ENCODE peak calls at places on chromosomes 16 and 17, in six cellular contexts. S, M, P, R, E and O are unnamed samples.

GRCh38 chr17:61196302-61196704 is 203.3 kb upstream of the TBX2 start:
- DNase-seq in S (no peak), P (no peak), E (no peak), M (peak; percentile 8), R (no peak), O (peak; percentile 45)

GRCh38 chr16:88378836-88379693 is 3.7 kb upstream of the ZNF469 start:
- DNase-seq in P (peak; percentile 24), M (peak; percentile 4), E (peak; percentile 31), S (no peak), R (no peak), O (no peak)

GRCh38 chr17:49469831-49470568 is 25.1 kb upstream of the NGFR start:
- DNase-seq in R (no peak), S (no peak), P (no peak), M (peak; percentile 25), E (no peak), O (no peak)

GRCh38 chr16:85616608-85617311 is 3.6 kb downstream of the GSE1 start:
- DNase-seq in R (peak; percentile 58), M (no peak), S (no peak), E (peak; percentile 83), P (no peak), O (no peak)

GRCh38 chr17:68821860-68822693 is 133.1 kb downstream of the ABCA8 start:
- DNase-seq in R (no peak), S (no peak), P (no peak), M (no peak), E (no peak), O (peak; percentile 92)

GRCh38 chr16:85607331-85607765 is 5.8 kb upstream of the GSE1 start:
- DNase-seq in R (no peak), P (peak; percentile 61), S (no peak), M (peak; percentile 57), E (no peak), O (no peak)

GRCh38 chr16:11964761-11965539 is at the start of gene TNFRSF17:
- DNase-seq in S (no peak), M (no peak), E (no peak), R (no peak), P (no peak), O (no peak)

GRCh38 chr17:7555320-7555948 is 3.1 kb upstream of the TNFSF13 start:
- DNase-seq in P (no peak), R (no peak), S (no peak), M (no peak), E (no peak), O (no peak)

GRCh38 chr16:82776466-82777146 is 149.8 kb downstream of the CDH13 start:
- DNase-seq in P (no peak), E (no peak), S (no peak), R (no peak), M (no peak), O (no peak)

GRCh38 chr17:74780443-74781238 is 4.5 kb upstream of the NAT9 start:
- DNase-seq in R (no peak), M (peak; percentile 61), S (no peak), E (no peak), P (no peak), O (no peak)

GRCh38 chr16:57852189-57852588 is 49.9 kb upstream of the KIFC3 start:
- DNase-seq in R (no peak), P (no peak), S (no peak), E (no peak), M (no peak), O (no peak)

GRCh38 chr16:1102921-1103648 is 7.0 kb upstream of the C1QTNF8 start:
- DNase-seq in E (no peak), P (peak; percentile 78), M (peak; percentile 75), S (no peak), R (peak; percentile 50), O (no peak)

GRCh38 chr17:73043686-73044581 is 48.6 kb downstream of the SLC39A11 start:
- DNase-seq in E (no peak), R (no peak), M (peak; percentile 24), P (no peak), S (no peak), O (no peak)

GRCh38 chr17:7258731-7259554 is 3.3 kb downstream of the CLDN7 start:
- DNase-seq in S (no peak), E (peak; percentile 60), P (no peak), R (no peak), M (no peak), O (no peak)

GRCh38 chr17:47862621-47863440 is 11.9 kb upstream of the SP6 start:
- DNase-seq in S (no peak), P (no peak), R (no peak), M (no peak), E (no peak), O (peak; percentile 26)

GRCh38 chr17:19531780-19532501 is 1.7 kb upstream of the SLC47A1 start:
- DNase-seq in R (no peak), M (no peak), P (no peak), S (no peak), E (no peak), O (no peak)

GRCh38 chr16:70781800-70782199 is 19.2 kb downstream of the VAC14 start:
- DNase-seq in E (peak; percentile 42), M (no peak), P (no peak), S (no peak), R (no peak), O (no peak)

GRCh38 chr16:15986261-15986660 is 36.8 kb downstream of the ABCC1 start:
- DNase-seq in S (no peak), P (no peak), R (no peak), E (no peak), M (no peak), O (no peak)

GRCh38 chr17:69492410-69493071 is 78.0 kb downstream of the MAP2K6 start:
- DNase-seq in S (no peak), M (no peak), P (no peak), R (no peak), E (no peak), O (peak; percentile 88)

GRCh38 chr17:67725232-67726206 is 7.8 kb downstream of the NOL11 start:
- DNase-seq in E (no peak), P (no peak), S (no peak), R (no peak), M (no peak), O (no peak)

GRCh38 chr16:88566158-88566557 is 4.0 kb upstream of the ZC3H18 start:
- DNase-seq in S (no peak), E (no peak), M (no peak), P (no peak), R (no peak), O (peak; percentile 31)

GRCh38 chr16:85539084-85539483 is 74.0 kb upstream of the GSE1 start:
- DNase-seq in S (no peak), E (no peak), M (no peak), R (no peak), P (no peak), O (no peak)

GRCh38 chr16:69014811-69015210 is 90.6 kb upstream of the HAS3 start:
- DNase-seq in E (no peak), P (no peak), M (no peak), S (no peak), R (no peak), O (no peak)

DNA sequence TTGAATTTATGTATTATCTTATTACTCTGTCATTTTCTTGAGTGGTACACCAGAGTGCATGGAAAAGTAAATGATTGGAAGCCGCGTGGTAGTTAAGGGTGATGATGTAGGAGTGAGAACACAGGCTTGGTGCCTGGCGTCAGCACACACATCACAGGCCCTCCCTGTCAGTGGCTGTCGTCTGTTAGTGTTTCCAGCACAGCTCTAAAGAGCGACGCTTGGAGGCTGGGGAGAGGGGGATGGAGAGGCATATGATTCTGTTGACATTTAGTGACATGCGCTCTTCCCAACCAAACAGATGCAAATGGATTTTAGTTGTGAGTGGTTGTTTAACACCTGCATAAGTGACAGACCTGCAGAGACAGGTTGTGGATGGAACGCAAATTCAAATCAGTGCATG is 222.2 kb downstream of the WWOX start:
- DNase-seq in E (no peak), S (no peak), P (no peak), M (no peak), R (no peak), O (no peak)
- H3K4me3 ChIP-seq in E (no peak overlapping the region), S (no peak overlapping the region), P (no peak overlapping the region), M (no peak overlapping the region), R (no peak overlapping the region), O (no peak overlapping the region)

GRCh38 chr17:34151081-34151480 is 104.0 kb upstream of the CCL2 start:
- DNase-seq in R (no peak), M (no peak), E (no peak), P (no peak), S (no peak), O (no peak)

DNA sequence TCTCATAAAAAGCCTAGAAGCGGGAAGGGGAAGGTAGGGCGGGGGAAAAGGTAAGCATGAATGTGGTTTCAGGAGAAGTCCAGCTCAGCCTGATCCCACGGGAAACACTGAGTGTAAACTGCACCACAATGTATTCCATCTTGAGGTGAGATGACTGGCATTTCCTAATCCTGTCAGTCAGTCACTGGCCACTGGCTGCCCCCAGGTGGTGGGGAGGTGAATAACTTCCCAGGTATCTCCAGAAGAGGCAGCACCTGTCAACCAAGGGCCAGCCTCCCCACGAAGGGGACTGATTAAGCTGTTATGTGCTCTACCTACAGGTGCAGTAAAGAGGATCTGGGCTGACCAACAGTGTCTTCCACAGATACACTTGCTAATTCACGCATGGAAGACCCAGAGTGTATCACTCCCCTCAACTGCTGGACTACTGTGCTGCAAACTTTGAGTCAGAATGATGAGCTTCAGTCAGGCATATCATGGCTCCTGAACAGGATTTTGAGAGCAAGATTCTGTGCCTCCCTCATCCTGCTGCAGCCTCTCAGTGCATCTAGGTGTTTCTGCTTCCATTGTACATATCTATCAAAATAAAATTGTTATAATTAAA is 108.5 kb upstream of the CCL2 start:
- DNase-seq in P (no peak), R (peak; percentile 25), S (peak; percentile 41), E (peak; percentile 89), M (peak; percentile 76), O (no peak)
- TF ChIP-seq CTCF in P (peak; percentile 51), R (peak; percentile 56), S (no peak), E (peak; percentile 63), M (peak; percentile 87), O (peak; percentile 46)

DNA sequence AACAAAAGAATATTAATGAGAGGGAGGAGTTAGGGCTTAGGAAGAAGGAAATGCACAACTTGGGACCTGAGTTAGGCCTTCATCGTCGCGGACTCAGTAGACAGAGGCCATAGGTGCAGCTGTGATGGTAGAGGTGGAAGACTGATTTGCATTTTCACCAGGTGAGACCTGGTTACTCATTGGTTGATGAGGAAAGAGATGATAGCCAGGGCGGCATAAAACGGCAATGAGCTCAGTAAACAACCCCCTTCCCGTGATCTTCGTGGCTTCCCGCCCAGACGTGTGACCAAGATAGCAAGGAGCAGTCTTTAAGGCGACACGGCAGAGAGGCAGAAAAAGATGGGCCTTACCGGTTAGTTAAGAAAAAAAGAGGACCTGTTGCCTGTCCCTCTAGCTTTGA is at the start of gene TMC5:
- DNase-seq in E (no peak), P (no peak), S (no peak), M (no peak), R (no peak), O (no peak)
- H3K4me3 ChIP-seq in E (no peak within 1 kb of the TSS), P (no peak within 1 kb of the TSS), S (no peak within 1 kb of the TSS), M (no peak within 1 kb of the TSS), R (no peak within 1 kb of the TSS), O (no peak within 1 kb of the TSS)

DNA sequence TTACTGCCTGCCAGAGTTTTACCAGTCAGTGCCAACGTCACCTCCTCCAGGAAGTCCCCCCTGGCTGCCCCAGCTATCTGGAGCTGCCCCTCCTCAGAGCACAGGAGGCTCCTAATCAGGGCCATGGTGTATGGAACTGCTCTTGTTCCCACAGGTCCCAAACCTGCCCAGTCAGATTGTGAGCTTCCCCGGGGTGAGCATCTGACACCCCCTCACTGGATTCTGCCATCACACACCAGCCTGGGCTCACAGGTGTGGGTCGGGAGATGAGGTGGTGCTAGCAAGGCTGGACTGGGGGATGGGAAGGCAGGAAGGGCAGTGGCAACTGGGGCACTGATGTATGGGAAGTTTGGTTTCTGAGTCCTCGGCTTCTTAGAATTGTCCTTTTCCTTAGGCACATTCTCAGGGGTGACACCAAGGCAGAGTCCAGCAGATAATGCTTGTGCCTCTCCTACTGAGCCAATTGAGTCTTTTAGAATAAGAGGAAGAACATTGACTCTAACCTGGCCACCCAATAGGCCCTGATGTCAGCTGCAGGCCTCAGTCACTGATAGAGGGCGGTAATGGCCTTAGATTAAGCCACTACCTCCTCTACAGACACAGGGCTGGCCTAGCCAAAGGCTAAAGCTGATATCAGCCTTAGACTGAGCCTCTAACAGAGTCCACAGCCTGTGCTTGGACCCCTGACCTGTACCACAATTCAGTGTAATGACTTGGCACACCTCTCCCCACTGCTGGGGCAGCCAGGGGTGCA is 107.9 kb downstream of the WSCD1 start:
- DNase-seq in R (no peak), S (peak; percentile 47), P (no peak), M (no peak), E (no peak), O (no peak)
- TF ChIP-seq CTCF in R (no peak), S (no peak), P (no peak), M (no peak), E (no peak), O (no peak)